ENCODE peak calls at places on chromosomes 4 and X, in five cellular contexts. U, Q, E, A and J are unnamed samples.

GRCh38 chr4:88033309-88033708 is 25.9 kb downstream of the PKD2 start:
- DNase-seq in U (no peak), Q (peak), E (no peak), A (peak), J (peak)

GRCh38 chrX:41457618-41458192 is 10.6 kb downstream of the NYX start:
- DNase-seq in U (no peak), Q (no peak), E (no peak), A (peak), J (no peak)

GRCh38 chr4:94304365-94304971 is 38.2 kb downstream of the HPGDS start:
- DNase-seq in U (no peak), Q (peak), E (no peak), A (peak), J (no peak)

GRCh38 chr4:7782783-7783182 is 156.9 kb downstream of the AFAP1 start:
- DNase-seq in U (no peak), Q (no peak), E (no peak), A (no peak), J (no peak)

GRCh38 chr4:73208376-73208775 is 50.2 kb downstream of the ANKRD17 start:
- DNase-seq in U (no peak), Q (peak), E (no peak), A (no peak), J (no peak)

GRCh38 chr4:2417196-2417764 is 1.2 kb downstream of the ZFYVE28 start:
- DNase-seq in U (no peak), Q (no peak), E (no peak), A (peak), J (no peak)

GRCh38 chr4:100504086-100504874 is 13.5 kb downstream of the EMCN start:
- DNase-seq in U (no peak), Q (peak), E (no peak), A (peak), J (no peak)

GRCh38 chr4:148026022-148026421 is 294.1 kb downstream of the ARHGAP10 start:
- DNase-seq in U (no peak), Q (peak), E (peak), A (no peak), J (no peak)

GRCh38 chr4:172007889-172008288 is 194.7 kb downstream of the GALNTL6 start:
- DNase-seq in U (no peak), Q (no peak), E (no peak), A (no peak), J (no peak)

GRCh38 chrX:35741142-35741541 is 57.0 kb upstream of the MAGEB16 start:
- DNase-seq in U (no peak), Q (no peak), E (no peak), A (no peak), J (no peak)

GRCh38 chrX:47112316-47112954 is 32.1 kb downstream of the NDUFB11 start:
- DNase-seq in U (peak), Q (no peak), E (peak), A (peak), J (no peak)

GRCh38 chr4:29539226-29539625 is 1180.9 kb upstream of the PCDH7 start:
- DNase-seq in U (no peak), Q (no peak), E (no peak), A (no peak), J (no peak)

GRCh38 chr4:181525641-181526040 is 717.6 kb upstream of the TENM3 start:
- DNase-seq in U (no peak), Q (no peak), E (no peak), A (no peak), J (no peak)

GRCh38 chr4:87916636-87917035 is 58.9 kb upstream of the SPP1 start:
- DNase-seq in U (no peak), Q (peak), E (no peak), A (no peak), J (no peak)

GRCh38 chr4:86452323-86452995 is 92.6 kb upstream of the MAPK10 start:
- DNase-seq in U (no peak), Q (peak), E (no peak), A (no peak), J (no peak)

GRCh38 chr4:19026281-19026680 is 1004.7 kb upstream of the LCORL start:
- DNase-seq in U (no peak), Q (no peak), E (peak), A (no peak), J (no peak)

GRCh38 chrX:115226929-115227328 is 7.0 kb downstream of the LRCH2 start:
- DNase-seq in U (no peak), Q (peak), E (no peak), A (peak), J (no peak)

GRCh38 chrX:136999021-136999420 is 34.8 kb downstream of the GPR101 start:
- DNase-seq in U (no peak), Q (no peak), E (no peak), A (no peak), J (no peak)